ENCODE peak calls at places on chromosomes 13 and 19, in ten cellular contexts. G is thoracic aorta; Y is astrocyte of the spinal cord; D is NAMALWA; T is uterus; K is activated T-helper 1 cell treated with anti-CD3 and anti-CD28 coated beads, Interleukin-2, amount 50 U/mL, for 16 hours; V is fibroblast of villous mesenchyme; I is NCI-H2081; Z is HEK293T; B is substantia nigra. A is an unnamed sample.

GRCh38 chr19:11019824-11020223 is 59.0 kb downstream of the SMARCA4 start:
- DNase-seq in G (no peak), Y (no peak), D (no peak), T (peak), K (no peak), V (no peak), I (no peak), Z (no peak), B (no peak), A (no peak)

GRCh38 chr19:919157-920050 is 2.3 kb downstream of the KISS1R start:
- DNase-seq in G (no peak), Y (no peak), D (no peak), T (no peak), K (no peak), V (no peak), I (peak), Z (no peak), B (no peak), A (no peak)

GRCh38 chr19:49911381-49912145 is 14.9 kb upstream of the IL4I1 start:
- DNase-seq in G (no peak), Y (no peak), D (no peak), T (no peak), K (no peak), V (peak), I (no peak), Z (no peak), B (no peak), A (no peak)

GRCh38 chr13:40503966-40504591 is 162.4 kb downstream of the FOXO1 start:
- DNase-seq in G (no peak), Y (peak), D (no peak), T (no peak), K (no peak), V (peak), I (no peak), Z (no peak), B (no peak), A (peak)

GRCh38 chr19:49391581-49392399 is 3.7 kb downstream of the KASH5 start:
- DNase-seq in G (no peak), Y (peak), D (peak), T (peak), K (peak), V (peak), I (peak), Z (peak), B (no peak), A (peak)

GRCh38 chr19:41193420-41194156 is 569 bp downstream of the CYP2S1 start:
- DNase-seq in G (no peak), Y (no peak), D (no peak), T (no peak), K (no peak), V (no peak), I (no peak), Z (no peak), B (no peak), A (peak)

GRCh38 chr13:27770809-27771208 is 21.5 kb upstream of the GSX1 start:
- DNase-seq in G (no peak), Y (no peak), D (peak), T (no peak), K (no peak), V (peak), I (no peak), Z (peak), B (no peak), A (peak)

GRCh38 chr19:35272122-35272715 is 3.5 kb downstream of the USF2 start:
- DNase-seq in G (no peak), Y (no peak), D (no peak), T (no peak), K (no peak), V (no peak), I (no peak), Z (no peak), B (no peak), A (no peak)

GRCh38 chr19:39409886-39410619 is 2.4 kb upstream of the PLEKHG2 start:
- DNase-seq in G (no peak), Y (peak), D (peak), T (peak), K (no peak), V (peak), I (no peak), Z (no peak), B (peak), A (peak)

GRCh38 chr13:27775943-27776342 is 16.3 kb upstream of the GSX1 start:
- DNase-seq in G (no peak), Y (no peak), D (no peak), T (no peak), K (no peak), V (no peak), I (no peak), Z (no peak), B (no peak), A (peak)

GRCh38 chr13:106522898-106523525 is 12.4 kb downstream of the EFNB2 start:
- DNase-seq in G (no peak), Y (no peak), D (no peak), T (no peak), K (no peak), V (no peak), I (no peak), Z (no peak), B (no peak), A (no peak)

GRCh38 chr13:99991806-99992242 is 10.2 kb downstream of the ZIC2 start:
- DNase-seq in G (no peak), Y (peak), D (no peak), T (no peak), K (no peak), V (no peak), I (no peak), Z (no peak), B (no peak), A (no peak)

GRCh38 chr13:106593131-106593530 is 25.2 kb upstream of the ARGLU1 start:
- DNase-seq in G (no peak), Y (no peak), D (no peak), T (no peak), K (no peak), V (no peak), I (no peak), Z (no peak), B (no peak), A (no peak)

GRCh38 chr13:67231481-67231940 is 1.4 kb upstream of the PCDH9 start:
- DNase-seq in G (no peak), Y (no peak), D (peak), T (no peak), K (no peak), V (peak), I (no peak), Z (no peak), B (no peak), A (no peak)

GRCh38 chr19:18833849-18834643 is 2.3 kb downstream of the UPF1 start:
- DNase-seq in G (no peak), Y (no peak), D (no peak), T (no peak), K (no peak), V (no peak), I (peak), Z (no peak), B (no peak), A (peak)

GRCh38 chr13:37602743-37603381 is 4.3 kb upstream of the POSTN start:
- DNase-seq in G (no peak), Y (peak), D (peak), T (no peak), K (no peak), V (peak), I (no peak), Z (no peak), B (no peak), A (no peak)

GRCh38 chr19:9751449-9751848 is 17.1 kb downstream of the ZNF846 start:
- DNase-seq in G (no peak), Y (no peak), D (no peak), T (no peak), K (no peak), V (no peak), I (no peak), Z (no peak), B (no peak), A (no peak)

GRCh38 chr13:39148513-39148961 is 110.3 kb downstream of the NHLRC3 start:
- DNase-seq in G (no peak), Y (peak), D (no peak), T (no peak), K (no peak), V (peak), I (peak), Z (no peak), B (no peak), A (peak)

GRCh38 chr19:5153601-5154128 is 184.8 kb downstream of the KDM4B start:
- DNase-seq in G (no peak), Y (no peak), D (no peak), T (no peak), K (no peak), V (no peak), I (no peak), Z (no peak), B (no peak), A (no peak)

GRCh38 chr19:3149089-3149488 is 13.3 kb downstream of the GNA15 start:
- DNase-seq in G (no peak), Y (no peak), D (no peak), T (no peak), K (no peak), V (no peak), I (no peak), Z (no peak), B (no peak), A (no peak)

GRCh38 chr13:113307491-113307890 is 10.5 kb downstream of the LAMP1 start:
- DNase-seq in G (no peak), Y (no peak), D (no peak), T (no peak), K (no peak), V (peak), I (no peak), Z (no peak), B (no peak), A (no peak)

GRCh38 chr19:12841094-12841493 is 2.8 kb downstream of the MAST1 start:
- DNase-seq in G (no peak), Y (no peak), D (no peak), T (no peak), K (no peak), V (peak), I (no peak), Z (peak), B (no peak), A (no peak)

GRCh38 chr13:80921556-80921955 is 580.6 kb upstream of the SPRY2 start:
- DNase-seq in G (no peak), Y (peak), D (no peak), T (no peak), K (no peak), V (no peak), I (no peak), Z (no peak), B (no peak), A (no peak)

GRCh38 chr19:9912551-9913236 is 23.6 kb downstream of the OLFM2 start:
- DNase-seq in G (no peak), Y (no peak), D (no peak), T (no peak), K (no peak), V (no peak), I (no peak), Z (no peak), B (no peak), A (no peak)

GRCh38 chr19:11261902-11262839 is at the start of gene DOCK6:
- DNase-seq in G (no peak), Y (no peak), D (peak), T (peak), K (no peak), V (no peak), I (no peak), Z (peak), B (no peak), A (peak)

GRCh38 chr19:11964496-11964857 is 363 bp upstream of the ZNF763 start:
- DNase-seq in G (no peak), Y (no peak), D (no peak), T (no peak), K (no peak), V (no peak), I (no peak), Z (no peak), B (peak), A (no peak)

GRCh38 chr13:30307194-30307965 is at the start of gene KATNAL1:
- DNase-seq in G (peak), Y (peak), D (peak), T (peak), K (peak), V (peak), I (peak), Z (peak), B (peak), A (peak)

GRCh38 chr19:23686622-23687423 is at the start of gene ZNF675:
- DNase-seq in G (peak), Y (peak), D (peak), T (peak), K (peak), V (peak), I (peak), Z (peak), B (peak), A (peak)

GRCh38 chr19:9673912-9674668 is 810 bp downstream of the ZNF562 start:
- DNase-seq in G (no peak), Y (peak), D (peak), T (no peak), K (no peak), V (no peak), I (no peak), Z (no peak), B (no peak), A (peak)

A was measured in small intestine.